ENCODE peak calls at places on chromosomes 3 and 15, in nine cellular contexts. H is skeletal muscle cell, Q is Peyer's patch, A is NCI-H748 treated with DMSO at 0.1 percent for 48 hours, E is cerebellar cortex, I is neuronal stem cell, N is hypothalamus, O is NCI-H69, X is cardiac fibroblast. P is an unnamed sample.
A peak's percentile ranks its signal among the peaks of the same experiment; 100 is the strongest.

GRCh38 chr3:4406746-4407568 is 60.1 kb downstream of the SUMF1 start:
- DNase-seq in A (no peak), I (no peak), E (no peak), O (no peak), H (no peak), X (no peak), Q (no peak), N (no peak), P (no peak)

GRCh38 chr3:111072016-111072891 is 638 bp downstream of the NECTIN3 start:
- DNase-seq in E (no peak), X (peak; percentile 43), O (peak; percentile 71), I (no peak), H (no peak), A (no peak), N (peak; percentile 19), Q (peak; percentile 83), P (no peak)

GRCh38 chr3:71652786-71653419 is 69.4 kb upstream of the FOXP1 start:
- DNase-seq in E (peak; percentile 59), N (no peak), Q (no peak), O (peak; percentile 84), X (peak; percentile 73), H (peak; percentile 19), A (peak; percentile 43), I (peak; percentile 24), P (no peak)

GRCh38 chr3:160583451-160583850 is 18.1 kb upstream of the KPNA4 start:
- DNase-seq in X (no peak), O (no peak), N (no peak), I (no peak), Q (no peak), H (no peak), E (no peak), A (no peak), P (no peak)

GRCh38 chr3:50587806-50588758 is 18.8 kb downstream of the HEMK1 start:
- DNase-seq in N (no peak), I (no peak), O (no peak), A (no peak), H (no peak), X (no peak), Q (no peak), E (no peak), P (no peak)

GRCh38 chr3:48002787-48003186 is 13.4 kb downstream of the MAP4 start:
- DNase-seq in H (no peak), N (no peak), I (no peak), Q (no peak), X (no peak), E (no peak), A (no peak), O (no peak), P (no peak)

GRCh38 chr3:51389423-51390183 is 1.5 kb upstream of the RBM15B start:
- DNase-seq in A (no peak), N (peak; percentile 11), Q (peak; percentile 65), O (peak; percentile 60), H (no peak), X (peak; percentile 65), E (peak; percentile 57), I (no peak), P (no peak)

GRCh38 chr3:154571827-154572226 is 141.8 kb upstream of the GPR149 start:
- DNase-seq in Q (no peak), E (no peak), A (no peak), X (no peak), O (no peak), H (no peak), I (no peak), N (no peak), P (no peak)

GRCh38 chr15:40565333-40566238 is 744 bp upstream of the CCDC32 start:
- DNase-seq in O (peak; percentile 84), H (no peak), Q (no peak), X (no peak), I (no peak), E (no peak), A (no peak), N (no peak), P (no peak)

GRCh38 chr3:108645364-108645763 is 55.8 kb downstream of the DZIP3 start:
- DNase-seq in A (no peak), H (no peak), X (no peak), Q (no peak), E (no peak), O (no peak), I (no peak), N (no peak), P (no peak)

GRCh38 chr3:61146010-61146569 is 105.2 kb downstream of the FHIT start:
- DNase-seq in N (no peak), E (peak; percentile 71), Q (no peak), X (no peak), O (peak; percentile 92), H (no peak), I (no peak), A (peak; percentile 3), P (no peak)

GRCh38 chr15:66839511-66840112 is 137.6 kb downstream of the SMAD6 start:
- DNase-seq in Q (no peak), E (no peak), N (no peak), A (no peak), H (no peak), X (peak; percentile 43), I (no peak), O (no peak), P (no peak)

GRCh38 chr15:37765809-37766208 is 168.6 kb upstream of the TMCO5A start:
- DNase-seq in X (no peak), A (no peak), Q (peak; percentile 59), I (no peak), H (no peak), O (peak; percentile 88), E (no peak), N (no peak), P (no peak)

GRCh38 chr3:43979637-43980036 is 262.0 kb upstream of the TOPAZ1 start:
- DNase-seq in I (no peak), E (no peak), A (no peak), N (no peak), Q (no peak), X (no peak), O (no peak), H (no peak), P (no peak)

GRCh38 chr3:30666564-30667249 is 60.3 kb downstream of the TGFBR2 start:
- DNase-seq in O (no peak), X (no peak), H (no peak), A (no peak), E (no peak), Q (no peak), I (no peak), N (no peak), P (no peak)

GRCh38 chr15:73800662-73801345 is 47.7 kb upstream of the INSYN1 start:
- DNase-seq in E (peak; percentile 80), X (peak; percentile 83), I (no peak), A (no peak), H (peak; percentile 55), O (no peak), Q (no peak), N (peak; percentile 20), P (peak; percentile 20)

GRCh38 chr15:64521726-64522164 is 61.4 kb downstream of the ZNF609 start:
- DNase-seq in N (peak; percentile 43), I (peak; percentile 9), X (peak; percentile 82), A (no peak), H (peak; percentile 52), Q (no peak), E (no peak), O (peak; percentile 96), P (no peak)

GRCh38 chr3:130473416-130473815 is 43.6 kb upstream of the COL6A6 start:
- DNase-seq in H (no peak), X (no peak), O (no peak), I (no peak), Q (no peak), N (no peak), A (no peak), E (no peak), P (no peak)

GRCh38 chr3:11300970-11301369 is 28.8 kb downstream of the ATG7 start:
- DNase-seq in A (no peak), O (no peak), E (no peak), I (no peak), N (no peak), H (no peak), X (no peak), Q (no peak), P (no peak)

GRCh38 chr3:52084954-52085730 is 28.8 kb upstream of the DUSP7 start:
- DNase-seq in O (no peak), X (no peak), A (no peak), I (no peak), H (no peak), N (no peak), E (no peak), Q (no peak), P (no peak)

GRCh38 chr3:11976976-11977375 is 27.2 kb upstream of the SYN2 start:
- DNase-seq in N (no peak), X (no peak), O (no peak), A (no peak), I (no peak), H (no peak), Q (no peak), E (peak; percentile 86), P (no peak)

GRCh38 chr3:54836876-54837275 is 91.0 kb downstream of the LRTM1 start:
- DNase-seq in N (no peak), Q (no peak), A (no peak), H (no peak), X (no peak), O (no peak), I (no peak), E (peak; percentile 11), P (no peak)

GRCh38 chr3:149221783-149222517 is at the start of gene CP:
- DNase-seq in E (peak; percentile 60), X (peak; percentile 12), N (no peak), I (peak; percentile 39), H (no peak), A (no peak), Q (no peak), O (no peak), P (no peak)

GRCh38 chr3:134373278-134373941 is 837 bp downstream of the AMOTL2 start:
- DNase-seq in A (peak; percentile 20), H (peak; percentile 67), E (peak; percentile 78), N (peak; percentile 66), I (peak; percentile 94), O (peak; percentile 62), Q (peak; percentile 73), X (peak; percentile 94), P (peak; percentile 79)

GRCh38 chr3:177123820-177124219 is 73.5 kb downstream of the TBL1XR1 start:
- DNase-seq in H (no peak), O (no peak), I (no peak), A (no peak), X (no peak), Q (no peak), N (no peak), E (no peak), P (no peak)

GRCh38 chr3:146421814-146422748 is 47.3 kb downstream of the PLSCR2 start:
- DNase-seq in I (no peak), H (peak; percentile 67), E (no peak), Q (no peak), O (no peak), A (no peak), N (no peak), X (peak; percentile 11), P (no peak)

GRCh38 chr15:63920504-63921178 is 86.9 kb upstream of the HERC1 start:
- DNase-seq in N (no peak), I (no peak), Q (no peak), E (no peak), A (no peak), O (no peak), X (no peak), H (no peak), P (no peak)

GRCh38 chr3:168047190-168047795 is 48.4 kb downstream of the GOLIM4 start:
- DNase-seq in O (peak; percentile 96), I (peak; percentile 46), E (peak; percentile 84), H (peak; percentile 46), N (no peak), Q (no peak), A (peak; percentile 33), X (peak; percentile 88), P (no peak)

GRCh38 chr3:56693750-56694149 is 10.7 kb upstream of the TASOR start:
- DNase-seq in A (no peak), Q (no peak), N (no peak), E (no peak), X (peak; percentile 49), I (no peak), O (no peak), H (no peak), P (no peak)

GRCh38 chr3:101279765-101280385 is 40.5 kb downstream of the IMPG2 start:
- DNase-seq in N (no peak), E (no peak), I (no peak), X (no peak), Q (no peak), H (no peak), A (no peak), O (no peak), P (no peak)